ENCODE peak calls at places on chromosome 19, in four cellular contexts. T is pancreas, Y is nephron progenitor cell, W is ascending aorta. U is an unnamed sample.

GRCh38 chr19:45514376-45515051 is 7.2 kb downstream of the VASP start:
- DNase-seq in T (peak; percentile 75), Y (no peak), W (no peak), U (no peak)

GRCh38 chr19:5090780-5091575 is 122.1 kb downstream of the KDM4B start:
- DNase-seq in T (no peak), Y (peak; percentile 35), W (no peak), U (no peak)

GRCh38 chr19:16016226-16017137 is 59.8 kb upstream of the TPM4 start:
- DNase-seq in T (no peak), Y (no peak), W (no peak), U (no peak)

GRCh38 chr19:12864143-12864542 is 17.1 kb downstream of the DNASE2 start:
- DNase-seq in T (no peak), Y (no peak), W (no peak), U (no peak)

GRCh38 chr19:4624301-4624700 is 15.0 kb upstream of the TNFAIP8L1 start:
- DNase-seq in T (no peak), Y (no peak), W (no peak), U (no peak)

GRCh38 chr19:18153555-18154134 is 682 bp downstream of the PIK3R2 start:
- DNase-seq in T (peak; percentile 47), Y (peak; percentile 49), W (no peak), U (no peak)

GRCh38 chr19:30293051-30293785 is 79.0 kb upstream of the ZNF536 start:
- DNase-seq in T (no peak), Y (no peak), W (no peak), U (no peak)

GRCh38 chr19:1065606-1066109 is 1.3 kb upstream of the ARHGAP45 start:
- DNase-seq in T (no peak), Y (no peak), W (no peak), U (no peak)

GRCh38 chr19:42295831-42296525 is 6.0 kb upstream of the PRR19 start:
- DNase-seq in T (peak; percentile 71), Y (peak; percentile 93), W (no peak), U (no peak)

GRCh38 chr19:47641891-47642485 is 33.1 kb downstream of the BICRA start:
- DNase-seq in T (no peak), Y (no peak), W (no peak), U (no peak)

GRCh38 chr19:7869453-7869909 is 4.7 kb downstream of the PRR36 start:
- DNase-seq in T (peak; percentile 76), Y (peak; percentile 79), W (no peak), U (no peak)

GRCh38 chr19:33186431-33186830 is 7.7 kb upstream of the LRP3 start:
- DNase-seq in T (no peak), Y (no peak), W (no peak), U (no peak)

GRCh38 chr19:18842166-18842565 is 10.4 kb downstream of the UPF1 start:
- DNase-seq in T (no peak), Y (no peak), W (no peak), U (no peak)

GRCh38 chr19:39351537-39352037 is 9.4 kb downstream of the SAMD4B start:
- DNase-seq in T (no peak), Y (no peak), W (no peak), U (no peak)

GRCh38 chr19:47756953-47757608 is 11.7 kb downstream of the NOP53 start:
- DNase-seq in T (peak; percentile 65), Y (no peak), W (no peak), U (no peak)

DNA sequence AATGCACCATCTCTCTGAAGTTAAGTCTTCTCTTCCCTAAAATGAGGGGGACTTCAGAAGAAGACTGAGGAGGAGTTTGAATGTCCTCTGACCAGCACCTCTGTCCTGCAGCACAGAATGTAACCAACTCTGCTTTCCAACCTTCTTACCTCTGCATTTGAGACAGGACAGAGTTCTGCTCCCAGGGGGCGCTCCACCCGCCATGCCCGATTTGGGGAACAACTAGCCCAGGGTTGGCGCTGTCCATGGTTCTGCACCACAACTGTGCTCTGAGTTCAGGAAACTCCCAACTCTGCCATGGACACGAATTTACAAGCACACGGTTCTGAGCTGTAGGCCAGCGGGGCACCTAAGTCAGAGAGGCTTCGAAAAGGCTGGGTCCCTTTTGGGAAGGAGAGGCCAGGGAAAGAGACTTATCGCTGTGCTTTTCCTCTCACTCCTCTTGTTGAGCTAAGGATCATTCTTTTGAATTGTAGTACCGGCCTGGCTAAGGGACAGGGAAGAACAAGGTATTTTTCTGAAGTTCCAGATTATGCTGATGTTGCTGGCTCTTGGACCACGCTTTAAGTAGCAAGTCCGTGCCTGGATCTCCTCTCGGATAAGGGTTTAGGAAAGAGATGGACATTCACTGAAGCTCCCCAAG is 22.2 kb downstream of the SIGLEC5 start:
- DNase-seq in T (peak; percentile 74), Y (peak; percentile 86), W (peak; percentile 27), U (no peak)
- TF ChIP-seq CTCF in T (no peak), Y (peak; percentile 60), W (peak; percentile 23), U (no peak)

GRCh38 chr19:2115324-2115723 is 18.6 kb downstream of the IZUMO4 start:
- DNase-seq in T (no peak), Y (no peak), W (no peak), U (no peak)

GRCh38 chr19:2116507-2116906 is 19.8 kb downstream of the IZUMO4 start:
- DNase-seq in T (no peak), Y (no peak), W (no peak), U (no peak)

GRCh38 chr19:2114821-2115220 is 18.1 kb downstream of the IZUMO4 start:
- DNase-seq in T (no peak), Y (no peak), W (no peak), U (no peak)

GRCh38 chr19:2117215-2117960 is 20.7 kb downstream of the IZUMO4 start:
- DNase-seq in T (peak; percentile 91), Y (no peak), W (no peak), U (no peak)

GRCh38 chr19:2115911-2116426 is 19.3 kb downstream of the IZUMO4 start:
- DNase-seq in T (no peak), Y (no peak), W (no peak), U (no peak)
- TF ChIP-seq CTCF in T (no peak), Y (no peak), W (no peak), U (no peak)

GRCh38 chr19:34316741-34317241 is 48.2 kb upstream of the GPI start:
- DNase-seq in T (no peak), Y (no peak), W (no peak), U (no peak)
- TF ChIP-seq CTCF in T (no peak), Y (no peak), W (no peak), U (no peak)

GRCh38 chr19:50495020-50495531 is 15.9 kb downstream of the JOSD2 start:
- DNase-seq in T (no peak), Y (no peak), W (no peak), U (no peak)
- TF ChIP-seq CTCF in T (no peak), Y (no peak), W (no peak), U (no peak)